ENCODE peak calls at places on chromosomes 6 and 20, in four cellular contexts. B is astrocyte of the cerebellum, L is lower leg skin, O is BJ. X is an unnamed sample.

GRCh38 chr6:112443118-112443641 is 96.0 kb downstream of the RFPL4B start:
- DNase-seq in B (peak), L (no peak), O (no peak), X (peak)

GRCh38 chr6:168145747-168146596 is 67.0 kb upstream of the FRMD1 start:
- DNase-seq in B (no peak), L (peak), O (no peak), X (no peak)

GRCh38 chr6:76702187-76702586 is 629.7 kb upstream of the IMPG1 start:
- DNase-seq in B (no peak), L (no peak), O (no peak), X (no peak)

GRCh38 chr6:118551673-118552063 is 3.6 kb downstream of the PLN start:
- DNase-seq in B (peak), L (no peak), O (peak), X (no peak)

GRCh38 chr20:8305449-8305978 is 173.4 kb downstream of the PLCB1 start:
- DNase-seq in B (no peak), L (peak), O (no peak), X (no peak)

GRCh38 chr6:63573899-63574553 is 1.7 kb downstream of the LOC128125822 start:
- DNase-seq in B (no peak), L (no peak), O (no peak), X (no peak)

GRCh38 chr20:4227085-4227821 is 211.9 kb upstream of the RNF24 start:
- DNase-seq in B (no peak), L (no peak), O (peak), X (no peak)

GRCh38 chr20:36391456-36391855 is 85.3 kb downstream of the DLGAP4 start:
- DNase-seq in B (no peak), L (no peak), O (no peak), X (no peak)

GRCh38 chr6:42453649-42454427 is 2.1 kb upstream of the TRERF1 start:
- DNase-seq in B (no peak), L (peak), O (no peak), X (no peak)

GRCh38 chr20:51604851-51605250 is 62.3 kb upstream of the NFATC2 start:
- DNase-seq in B (no peak), L (no peak), O (no peak), X (no peak)

GRCh38 chr20:49306903-49307336 is 29.1 kb upstream of the ZNFX1 start:
- DNase-seq in B (no peak), L (no peak), O (no peak), X (no peak)

GRCh38 chr6:7218586-7218985 is 94.4 kb downstream of the SSR1 start:
- DNase-seq in B (no peak), L (no peak), O (no peak), X (no peak)

GRCh38 chr20:10716855-10717254 is 43.1 kb upstream of the JAG1 start:
- DNase-seq in B (no peak), L (no peak), O (no peak), X (no peak)

GRCh38 chr6:38266921-38267354 is 372.8 kb downstream of the BTBD9 start:
- DNase-seq in B (no peak), L (no peak), O (no peak), X (no peak)

GRCh38 chr20:13777171-13777601 is 7.5 kb downstream of the ESF1 start:
- DNase-seq in B (no peak), L (no peak), O (no peak), X (no peak)

GRCh38 chr20:62835931-62836861 is 19.3 kb downstream of the COL9A3 start:
- DNase-seq in B (no peak), L (no peak), O (no peak), X (no peak)

GRCh38 chr20:41307021-41307420 is 10.5 kb downstream of the ZHX3 start:
- DNase-seq in B (no peak), L (no peak), O (no peak), X (no peak)

GRCh38 chr6:89180112-89180511 is 34.3 kb downstream of the PM20D2 start:
- DNase-seq in B (no peak), L (no peak), O (no peak), X (no peak)

GRCh38 chr6:83708970-83709747 is at the start of gene SNAP91:
- DNase-seq in B (no peak), L (no peak), O (no peak), X (no peak)

GRCh38 chr6:91278416-91278815 is 691.5 kb upstream of the MAP3K7 start:
- DNase-seq in B (no peak), L (no peak), O (no peak), X (peak)

GRCh38 chr20:45823949-45824835 is 2.9 kb downstream of the TNNC2 start:
- DNase-seq in B (no peak), L (no peak), O (no peak), X (no peak)

GRCh38 chr6:158031445-158032353 is 50.0 kb downstream of the SYNJ2 start:
- DNase-seq in B (peak), L (peak), O (peak), X (no peak)

GRCh38 chr20:43508106-43508505 is 609 bp downstream of the L3MBTL1 start:
- DNase-seq in B (no peak), L (no peak), O (no peak), X (no peak)

GRCh38 chr6:111113731-111114438 is 26.6 kb downstream of the SLC16A10 start:
- DNase-seq in B (peak), L (no peak), O (no peak), X (no peak)

GRCh38 chr6:154509421-154510143 is 903 bp downstream of the CNKSR3 start:
- DNase-seq in B (no peak), L (peak), O (no peak), X (no peak)

GRCh38 chr6:12414096-12414675 is 124.0 kb downstream of the EDN1 start:
- DNase-seq in B (no peak), L (no peak), O (no peak), X (no peak)

GRCh38 chr20:48098099-48098498 is 312.8 kb upstream of the SULF2 start:
- DNase-seq in B (no peak), L (peak), O (no peak), X (no peak)

GRCh38 chr6:170286246-170286933 is 4.5 kb downstream of the DLL1 start:
- DNase-seq in B (no peak), L (peak), O (no peak), X (no peak)

GRCh38 chr20:40990542-40991120 is 38.0 kb upstream of the TOP1 start:
- DNase-seq in B (peak), L (peak), O (no peak), X (peak)

GRCh38 chr20:37556538-37556937 is 28.9 kb upstream of the BLCAP start:
- DNase-seq in B (no peak), L (peak), O (no peak), X (no peak)
- TF ChIP-seq CTCF in B (no peak), L (no peak), O (no peak), X (no peak)

GRCh38 chr6:44543664-44544063 is 156.2 kb downstream of the CDC5L start:
- DNase-seq in B (no peak), L (peak), O (no peak), X (no peak)

GRCh38 chr6:44540881-44541280 is 153.4 kb downstream of the CDC5L start:
- DNase-seq in B (no peak), L (no peak), O (no peak), X (no peak)

GRCh38 chr6:44539701-44540100 is 152.2 kb downstream of the CDC5L start:
- DNase-seq in B (no peak), L (no peak), O (no peak), X (no peak)

GRCh38 chr6:44545224-44545623 is 157.7 kb downstream of the CDC5L start:
- DNase-seq in B (no peak), L (no peak), O (no peak), X (no peak)

GRCh38 chr6:44542401-44543116 is 155.1 kb downstream of the CDC5L start:
- DNase-seq in B (peak), L (peak), O (no peak), X (no peak)
- H3K4me3 ChIP-seq in B (peak), L (no peak), O (peak), X (no peak)

GRCh38 chr6:56843476-56844349 is 111.2 kb upstream of the BEND6 start:
- DNase-seq in B (no peak), L (peak), O (no peak), X (no peak)
- TF ChIP-seq CTCF in B (peak), L (no peak), O (no peak), X (peak)

DNA sequence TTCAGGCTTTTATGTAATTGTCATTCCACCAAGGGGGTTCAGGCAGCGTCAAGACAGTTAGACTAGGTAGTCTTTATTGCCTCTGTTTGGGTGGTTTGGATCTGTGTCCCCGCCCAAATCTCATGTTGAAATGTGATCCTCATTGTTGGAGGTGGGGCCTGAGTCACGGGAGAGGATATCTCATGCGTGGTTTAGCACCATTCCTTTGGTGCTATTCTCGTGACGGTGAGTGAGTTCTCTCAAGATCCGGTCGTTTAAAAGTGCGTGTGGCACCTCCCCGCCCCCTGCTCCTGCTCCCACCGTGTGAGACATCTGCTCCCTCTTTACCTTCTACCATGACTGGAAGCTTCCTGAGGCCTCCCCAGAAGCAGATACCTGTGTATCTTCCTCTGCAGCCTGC is 51.3 kb upstream of the FOXC1 start:
- DNase-seq in B (no peak), L (no peak), O (no peak), X (no peak)
- H3K4me3 ChIP-seq in B (no peak), L (no peak), O (no peak), X (no peak)

DNA sequence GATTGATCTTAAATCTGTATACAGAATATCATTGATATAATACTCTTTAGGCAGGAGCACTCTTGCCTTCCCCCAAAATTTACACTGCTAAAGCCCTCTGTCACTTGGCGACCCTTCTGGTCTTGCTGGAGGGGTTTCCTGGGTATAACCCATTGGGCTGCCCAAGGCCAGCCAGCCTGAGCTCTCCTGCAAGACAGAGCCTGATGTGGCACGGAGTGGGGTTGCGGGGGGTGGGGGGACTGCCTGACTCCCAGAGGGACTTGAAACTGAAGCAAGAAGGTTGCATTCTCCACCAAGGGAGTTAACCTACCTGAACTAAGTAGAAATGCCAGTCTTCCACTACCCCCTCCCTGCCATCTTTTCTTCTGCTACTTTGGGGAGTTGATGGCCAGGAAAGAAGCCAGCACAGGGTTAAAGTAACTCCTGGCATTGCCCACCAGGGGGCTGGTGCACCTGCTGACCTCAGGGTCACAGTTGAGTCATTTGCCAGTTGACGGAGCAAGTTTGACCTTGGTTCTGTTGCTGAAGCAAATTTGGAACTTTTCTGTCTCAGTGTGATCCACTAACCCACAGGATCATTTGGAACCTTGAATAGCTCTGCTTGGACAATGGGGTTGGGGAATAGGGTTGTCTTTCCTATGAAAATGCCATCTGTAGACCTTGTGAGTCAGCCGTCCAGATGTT is 79.4 kb downstream of the ASXL1 start:
- DNase-seq in B (no peak), L (peak), O (no peak), X (no peak)
- TF ChIP-seq CTCF in B (peak), L (no peak), O (peak), X (peak)

X was measured in epithelial cell of proximal tubule.